ENCODE peak calls at places on chromosome 14, in ten cellular contexts. D is ovary, Y is adrenal gland, F is sigmoid colon, B is stomach, V is esophagus squamous epithelium, W is A549, M is breast epithelium, U is uterus, C is gastrocnemius medialis. J is an unnamed sample. For H3K4me1, the result is how much of the 10 kb centered on the place peaks cover.

GRCh38 chr14:97426776-97427175 is 629.6 kb downstream of the VRK1 start:
- DNase-seq in D (no peak), Y (no peak), F (no peak), B (no peak), V (no peak), W (no peak), M (no peak), U (no peak), C (no peak), J (no peak)

GRCh38 chr14:51240804-51241380 is 845 bp downstream of the TMX1 start:
- DNase-seq in D (no peak), Y (no peak), F (no peak), B (no peak), V (no peak), W (no peak), M (no peak), U (no peak), C (no peak), J (no peak)

GRCh38 chr14:68619805-68620574 is 172.9 kb downstream of the ZFP36L1 start:
- DNase-seq in D (no peak), Y (peak), F (no peak), B (no peak), V (no peak), W (no peak), M (no peak), U (no peak), C (peak), J (no peak)

GRCh38 chr14:68806526-68807147 is 13.8 kb upstream of the ZFP36L1 start:
- DNase-seq in D (no peak), Y (peak), F (peak), B (peak), V (no peak), W (no peak), M (no peak), U (no peak), C (peak), J (no peak)

GRCh38 chr14:76480426-76480825 is 104.5 kb downstream of the ESRRB start:
- DNase-seq in D (no peak), Y (no peak), F (no peak), B (no peak), V (no peak), W (no peak), M (no peak), U (no peak), C (no peak), J (no peak)

GRCh38 chr14:23916038-23916437 is 37.5 kb upstream of the DHRS4 start:
- DNase-seq in D (no peak), Y (no peak), F (no peak), B (no peak), V (no peak), W (no peak), M (no peak), U (no peak), C (no peak), J (no peak)

GRCh38 chr14:44960146-44960545 is 1.6 kb downstream of the KLHL28 start:
- DNase-seq in D (no peak), Y (no peak), F (no peak), B (no peak), V (no peak), W (no peak), M (no peak), U (no peak), C (no peak), J (no peak)

GRCh38 chr14:57275023-57275664 is 6.4 kb downstream of the AP5M1 start:
- DNase-seq in D (no peak), Y (no peak), F (no peak), B (no peak), V (no peak), W (no peak), M (no peak), U (no peak), C (no peak), J (no peak)

GRCh38 chr14:94945615-94946014 is 175.7 kb upstream of the GSC start:
- DNase-seq in D (no peak), Y (no peak), F (no peak), B (no peak), V (no peak), W (no peak), M (no peak), U (no peak), C (no peak), J (no peak)

GRCh38 chr14:65846469-65846868 is 433.9 kb downstream of the FUT8 start:
- DNase-seq in D (no peak), Y (no peak), F (no peak), B (no peak), V (no peak), W (no peak), M (no peak), U (no peak), C (no peak), J (no peak)

GRCh38 chr14:93106541-93107156 is 9.1 kb downstream of the ITPK1 start:
- DNase-seq in D (no peak), Y (no peak), F (no peak), B (no peak), V (no peak), W (no peak), M (no peak), U (no peak), C (no peak), J (no peak)

GRCh38 chr14:35215110-35215872 is 76.9 kb upstream of the PSMA6 start:
- DNase-seq in D (no peak), Y (no peak), F (no peak), B (no peak), V (no peak), W (peak), M (no peak), U (no peak), C (no peak), J (no peak)

GRCh38 chr14:55819610-55820304 is 239.8 kb downstream of the KTN1 start:
- DNase-seq in D (no peak), Y (no peak), F (no peak), B (no peak), V (no peak), W (no peak), M (no peak), U (no peak), C (no peak), J (no peak)

GRCh38 chr14:77436042-77436441 is 12.7 kb upstream of the NOXRED1 start:
- DNase-seq in D (no peak), Y (no peak), F (no peak), B (no peak), V (no peak), W (no peak), M (no peak), U (no peak), C (no peak), J (no peak)

GRCh38 chr14:94989946-94990345 is 167.4 kb downstream of the DICER1 start:
- DNase-seq in D (no peak), Y (no peak), F (no peak), B (no peak), V (no peak), W (no peak), M (no peak), U (no peak), C (no peak), J (no peak)

GRCh38 chr14:94648801-94649200 is 36.6 kb downstream of the SERPINA3 start:
- DNase-seq in D (no peak), Y (peak), F (no peak), B (no peak), V (no peak), W (no peak), M (no peak), U (no peak), C (no peak), J (no peak)

DNA sequence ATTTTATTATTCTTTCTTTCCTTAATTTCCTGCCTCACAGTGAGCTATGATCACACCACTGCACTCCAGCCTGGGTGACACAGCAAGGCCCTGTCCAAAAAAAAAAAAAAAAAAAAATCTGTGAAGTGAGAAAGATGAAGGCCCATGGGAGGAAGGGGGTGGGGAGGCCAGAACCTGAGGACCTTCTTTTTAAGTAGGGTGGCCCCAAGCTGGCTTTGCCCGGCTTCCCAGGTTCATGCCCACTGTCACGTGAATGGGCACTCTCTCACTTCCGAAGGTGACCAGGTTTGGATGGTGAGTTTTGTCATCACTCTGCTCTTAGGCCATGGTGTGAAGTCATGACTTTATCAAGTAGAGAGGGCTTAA is 82.3 kb downstream of the TNFAIP2 start:
- DNase-seq in D (no peak), Y (no peak), F (peak), B (no peak), V (no peak), W (no peak), M (no peak), U (no peak), C (no peak), J (no peak)
- TF ChIP-seq POLR2A in D (no peak), Y (no peak), F (no peak), B (no peak), V (no peak), W (no peak), M (no peak), U (no peak), C (no peak), J (no peak)

GRCh38 chr14:104385189-104386135 is 194.1 kb upstream of the C14orf180 start:
- DNase-seq in D (peak), Y (no peak), F (peak), B (no peak), V (no peak), W (no peak), M (peak), U (no peak), C (peak), J (no peak)
- H3K4me1 ChIP-seq in D (under half), Y (under half), F (under half), B (under half), V (under half), W (under half), M (under half), U (under half), C (under half), J (under half)

GRCh38 chr14:105853089-105853906 is 326.9 kb downstream of the TMEM121 start:
- DNase-seq in D (peak), Y (peak), F (no peak), B (no peak), V (no peak), W (no peak), M (peak), U (peak), C (no peak), J (no peak)
- TF ChIP-seq POLR2A in D (no peak), Y (no peak), F (no peak), B (no peak), V (no peak), W (no peak), M (no peak), U (no peak), C (no peak), J (no peak)

DNA sequence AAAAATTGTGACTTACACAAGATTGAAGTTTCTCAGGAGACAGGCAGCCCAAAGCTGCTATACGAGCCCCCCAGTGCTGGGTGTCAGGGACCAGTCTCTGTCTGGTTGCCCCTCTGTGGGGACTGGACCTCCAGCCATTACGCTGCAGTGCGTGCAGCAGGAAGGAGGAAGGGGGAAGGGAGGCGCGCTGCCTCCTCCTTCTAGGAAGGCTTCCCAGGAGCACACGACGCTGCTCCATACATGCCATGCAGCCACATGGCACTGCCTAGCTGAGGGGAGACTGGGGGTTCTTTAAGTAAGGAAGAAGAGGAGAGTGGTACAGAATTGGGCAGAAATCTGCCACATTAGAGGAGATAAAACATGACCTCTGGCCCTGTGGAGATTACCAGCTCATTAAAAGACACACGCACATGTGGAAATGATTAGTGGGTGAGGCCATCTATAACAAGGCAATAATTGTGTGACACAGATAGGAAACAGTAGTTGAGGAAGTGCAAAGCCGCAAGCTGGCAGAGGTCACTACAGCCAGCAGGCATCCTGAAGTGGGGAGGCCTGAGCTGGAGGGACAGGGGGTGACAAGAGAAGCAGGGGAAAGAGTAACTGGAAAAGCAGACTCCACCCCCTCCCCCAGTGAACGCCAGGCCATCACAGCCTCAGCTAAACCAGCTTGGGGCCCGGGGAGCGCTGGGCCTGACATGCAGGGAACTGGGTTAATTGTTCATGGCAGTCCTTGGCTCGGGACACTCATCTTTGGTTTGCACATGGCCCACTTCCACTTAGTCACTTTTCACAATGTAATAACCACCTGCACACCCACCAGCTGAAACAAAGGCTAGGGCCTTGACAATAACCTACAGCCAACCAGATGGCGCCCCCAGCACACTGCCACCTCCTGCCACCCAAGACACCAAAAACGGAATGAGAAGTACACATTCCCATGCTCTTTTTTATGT is 39.6 kb downstream of the CCDC88C start:
- DNase-seq in D (no peak), Y (no peak), F (no peak), B (no peak), V (no peak), W (no peak), M (no peak), U (no peak), C (no peak), J (no peak)
- H3K4me1 ChIP-seq in D (under half), Y (under half), F (under half), B (half or more), V (under half), W (under half), M (under half), U (under half), C (under half), J (under half)

DNA sequence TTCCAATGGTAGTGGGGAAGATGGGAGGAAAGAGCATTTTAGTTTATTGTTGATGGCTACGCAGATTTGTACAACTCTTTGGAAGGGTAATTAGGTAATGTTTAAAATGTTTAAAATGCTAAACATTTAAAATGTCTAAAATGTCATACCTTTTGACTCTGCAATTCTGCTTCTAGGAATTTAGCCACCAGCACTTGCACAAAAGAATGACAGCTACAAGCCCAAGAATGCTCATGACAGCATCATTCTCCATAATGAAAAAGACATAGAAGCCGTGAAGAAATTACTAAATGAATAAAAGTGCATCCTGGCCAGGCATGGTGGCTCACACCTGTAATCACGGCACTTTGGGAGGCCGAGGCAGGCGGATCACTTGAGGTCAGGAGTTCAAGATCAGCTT is 19.9 kb upstream of the DYNC1H1 start:
- DNase-seq in D (no peak), Y (no peak), F (no peak), B (no peak), V (no peak), W (no peak), M (no peak), U (no peak), C (no peak), J (no peak)
- TF ChIP-seq POLR2A in D (no peak), Y (no peak), F (no peak), B (no peak), V (no peak), W (no peak), M (no peak), U (no peak), C (no peak), J (no peak)

DNA sequence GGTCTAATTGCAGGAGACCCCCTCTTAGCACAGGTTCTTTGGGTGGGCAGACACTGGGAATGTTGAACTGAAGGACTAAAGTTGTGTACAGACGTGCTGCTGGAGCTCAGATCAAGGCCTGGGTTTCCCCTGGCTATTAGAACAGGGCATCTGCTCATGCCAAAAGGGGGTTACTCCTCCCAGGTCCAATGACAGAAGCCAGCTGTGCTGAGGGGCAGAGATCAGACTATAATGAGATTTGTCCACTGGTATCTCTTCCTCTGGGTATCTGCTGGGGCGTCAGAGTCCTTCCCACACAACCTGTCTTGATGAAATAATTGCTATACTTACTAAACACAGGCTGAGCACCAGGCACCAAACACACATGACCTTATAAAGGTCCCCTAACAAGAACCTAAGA is 42.6 kb downstream of the LTBP2 start:
- DNase-seq in D (peak), Y (no peak), F (no peak), B (no peak), V (no peak), W (no peak), M (no peak), U (no peak), C (no peak), J (no peak)
- H3K4me1 ChIP-seq in D (under half), Y (under half), F (under half), B (under half), V (half or more), W (half or more), M (under half), U (under half), C (under half), J (under half)

GRCh38 chr14:58395815-58396626 is at the start of gene TOMM20L:
- DNase-seq in D (peak), Y (peak), F (peak), B (peak), V (peak), W (peak), M (peak), U (peak), C (peak), J (peak)
- TF ChIP-seq POLR2A in D (no peak), Y (peak), F (no peak), B (no peak), V (no peak), W (peak), M (no peak), U (peak), C (no peak), J (peak)